ENCODE peak calls at places on chromosomes 13 and 19, in eight cellular contexts. O, C, D, K, S, L, Y and P are unnamed samples.

GRCh38 chr19:17784201-17785008 is 10.5 kb upstream of the B3GNT3 start:
- DNase-seq in Y (no peak), O (peak; percentile 68), L (peak; percentile 87), S (peak; percentile 86), D (peak; percentile 76), K (peak; percentile 87), C (peak; percentile 68), P (peak; percentile 75)

GRCh38 chr19:52190679-52191293 is 934 bp downstream of the PPP2R1A start:
- DNase-seq in Y (peak; percentile 74), L (no peak), S (peak; percentile 39), C (no peak), K (peak; percentile 45), D (peak; percentile 51), O (peak; percentile 19), P (no peak)

GRCh38 chr19:18379803-18380747 is 5.9 kb upstream of the GDF15 start:
- DNase-seq in K (no peak), S (peak; percentile 50), D (peak; percentile 99), O (no peak), Y (peak; percentile 95), C (no peak), L (no peak), P (peak; percentile 75)

GRCh38 chr13:95188128-95188527 is 113.1 kb downstream of the ABCC4 start:
- DNase-seq in K (no peak), L (no peak), C (no peak), D (no peak), Y (no peak), O (no peak), S (no peak), P (no peak)

GRCh38 chr19:17385878-17386611 is 8.0 kb downstream of the CCDC194 start:
- DNase-seq in D (peak; percentile 53), C (peak; percentile 56), L (peak; percentile 82), S (peak; percentile 75), O (peak; percentile 84), Y (peak; percentile 82), K (peak; percentile 82), P (peak; percentile 62)

GRCh38 chr13:35500071-35500595 is 23.6 kb upstream of the MAB21L1 start:
- DNase-seq in K (no peak), Y (no peak), C (no peak), S (no peak), D (no peak), O (no peak), L (no peak), P (no peak)

GRCh38 chr19:45485301-45486077 is 11.4 kb downstream of the RTN2 start:
- DNase-seq in Y (peak; percentile 99), K (peak; percentile 98), L (peak; percentile 100), C (peak; percentile 95), S (peak; percentile 88), O (peak; percentile 99), D (peak; percentile 97), P (peak; percentile 98)

GRCh38 chr19:4722671-4723464 is 774 bp downstream of the DPP9 start:
- DNase-seq in O (no peak), C (peak; percentile 8), Y (peak; percentile 78), L (peak; percentile 35), D (no peak), K (peak; percentile 83), S (peak; percentile 95), P (peak; percentile 75)